ENCODE peak calls at places on chromosomes 16 and 17, in ten cellular contexts. One of them, this sample, is unnamed.

GRCh38 chr17:45234641-45235040 is 13.0 kb downstream of the FMNL1 start:
- DNase-seq in HFFc6: no peak
- DNase-seq in fibroblast of the aortic adventitia: no peak
- DNase-seq in prostate gland: no peak
- DNase-seq in nephron progenitor cell: peak
- DNase-seq in AG09319: no peak
- DNase-seq in H9: peak
- DNase-seq in activated CD8-positive, alpha-beta T cell treated with anti-CD3 and anti-CD28 coated beads for 36 hours: peak
- DNase-seq in AG04450: no peak
- DNase-seq in cardiac muscle cell: peak
- DNase-seq in this sample: no peak

GRCh38 chr16:14600164-14600563 is 29.9 kb downstream of the PARN start:
- DNase-seq in HFFc6: peak
- DNase-seq in AG04450: no peak
- DNase-seq in AG09319: peak
- DNase-seq in H9: no peak
- DNase-seq in prostate gland: no peak
- DNase-seq in cardiac muscle cell: peak
- DNase-seq in nephron progenitor cell: no peak
- DNase-seq in activated CD8-positive, alpha-beta T cell treated with anti-CD3 and anti-CD28 coated beads for 36 hours: no peak
- DNase-seq in fibroblast of the aortic adventitia: peak
- DNase-seq in this sample: no peak

GRCh38 chr17:34842235-34842634 is 119.0 kb downstream of the CCT6B start:
- DNase-seq in prostate gland: no peak
- DNase-seq in cardiac muscle cell: no peak
- DNase-seq in H9: no peak
- DNase-seq in AG09319: no peak
- DNase-seq in AG04450: no peak
- DNase-seq in fibroblast of the aortic adventitia: no peak
- DNase-seq in HFFc6: no peak
- DNase-seq in activated CD8-positive, alpha-beta T cell treated with anti-CD3 and anti-CD28 coated beads for 36 hours: no peak
- DNase-seq in nephron progenitor cell: no peak
- DNase-seq in this sample: no peak

GRCh38 chr16:17334096-17334495 is 136.7 kb downstream of the XYLT1 start:
- DNase-seq in AG04450: peak
- DNase-seq in activated CD8-positive, alpha-beta T cell treated with anti-CD3 and anti-CD28 coated beads for 36 hours: no peak
- DNase-seq in fibroblast of the aortic adventitia: peak
- DNase-seq in prostate gland: no peak
- DNase-seq in nephron progenitor cell: no peak
- DNase-seq in AG09319: peak
- DNase-seq in H9: no peak
- DNase-seq in HFFc6: peak
- DNase-seq in cardiac muscle cell: no peak
- DNase-seq in this sample: no peak

GRCh38 chr16:21645261-21645721 is 7.1 kb downstream of the IGSF6 start:
- DNase-seq in H9: no peak
- DNase-seq in activated CD8-positive, alpha-beta T cell treated with anti-CD3 and anti-CD28 coated beads for 36 hours: peak
- DNase-seq in nephron progenitor cell: no peak
- DNase-seq in prostate gland: no peak
- DNase-seq in HFFc6: no peak
- DNase-seq in AG04450: no peak
- DNase-seq in fibroblast of the aortic adventitia: peak
- DNase-seq in AG09319: no peak
- DNase-seq in cardiac muscle cell: no peak
- DNase-seq in this sample: no peak

GRCh38 chr17:68595496-68595895 is 5.7 kb downstream of the FAM20A start:
- DNase-seq in nephron progenitor cell: no peak
- DNase-seq in AG04450: no peak
- DNase-seq in fibroblast of the aortic adventitia: peak
- DNase-seq in AG09319: no peak
- DNase-seq in HFFc6: no peak
- DNase-seq in cardiac muscle cell: no peak
- DNase-seq in activated CD8-positive, alpha-beta T cell treated with anti-CD3 and anti-CD28 coated beads for 36 hours: no peak
- DNase-seq in prostate gland: no peak
- DNase-seq in H9: no peak
- DNase-seq in this sample: no peak

GRCh38 chr17:13017623-13018462 is at the start of gene ELAC2:
- DNase-seq in nephron progenitor cell: peak
- DNase-seq in cardiac muscle cell: peak
- DNase-seq in H9: peak
- DNase-seq in AG09319: peak
- DNase-seq in fibroblast of the aortic adventitia: peak
- DNase-seq in prostate gland: peak
- DNase-seq in HFFc6: peak
- DNase-seq in AG04450: peak
- DNase-seq in activated CD8-positive, alpha-beta T cell treated with anti-CD3 and anti-CD28 coated beads for 36 hours: peak
- DNase-seq in this sample: peak

GRCh38 chr16:25100511-25100910 is 11.0 kb upstream of the LCMT1 start:
- DNase-seq in nephron progenitor cell: no peak
- DNase-seq in cardiac muscle cell: no peak
- DNase-seq in HFFc6: no peak
- DNase-seq in H9: no peak
- DNase-seq in fibroblast of the aortic adventitia: no peak
- DNase-seq in prostate gland: no peak
- DNase-seq in AG04450: no peak
- DNase-seq in activated CD8-positive, alpha-beta T cell treated with anti-CD3 and anti-CD28 coated beads for 36 hours: no peak
- DNase-seq in AG09319: no peak
- DNase-seq in this sample: no peak

GRCh38 chr16:64740261-64740660 is 381.6 kb downstream of the CDH11 start:
- DNase-seq in nephron progenitor cell: no peak
- DNase-seq in AG09319: no peak
- DNase-seq in prostate gland: no peak
- DNase-seq in fibroblast of the aortic adventitia: no peak
- DNase-seq in activated CD8-positive, alpha-beta T cell treated with anti-CD3 and anti-CD28 coated beads for 36 hours: no peak
- DNase-seq in AG04450: no peak
- DNase-seq in HFFc6: no peak
- DNase-seq in cardiac muscle cell: no peak
- DNase-seq in H9: no peak
- DNase-seq in this sample: no peak

GRCh38 chr16:67016143-67016542 is 12.8 kb upstream of the CBFB start:
- DNase-seq in HFFc6: no peak
- DNase-seq in prostate gland: no peak
- DNase-seq in H9: no peak
- DNase-seq in AG09319: no peak
- DNase-seq in fibroblast of the aortic adventitia: no peak
- DNase-seq in cardiac muscle cell: no peak
- DNase-seq in activated CD8-positive, alpha-beta T cell treated with anti-CD3 and anti-CD28 coated beads for 36 hours: peak
- DNase-seq in AG04450: no peak
- DNase-seq in nephron progenitor cell: no peak
- DNase-seq in this sample: no peak

GRCh38 chr16:67015317-67015731 is 13.6 kb upstream of the CBFB start:
- DNase-seq in H9: no peak
- DNase-seq in activated CD8-positive, alpha-beta T cell treated with anti-CD3 and anti-CD28 coated beads for 36 hours: peak
- DNase-seq in HFFc6: no peak
- DNase-seq in cardiac muscle cell: no peak
- DNase-seq in fibroblast of the aortic adventitia: no peak
- DNase-seq in nephron progenitor cell: no peak
- DNase-seq in prostate gland: no peak
- DNase-seq in AG04450: no peak
- DNase-seq in AG09319: no peak
- DNase-seq in this sample: peak

GRCh38 chr16:67017451-67017750 is 11.5 kb upstream of the CBFB start:
- DNase-seq in prostate gland: no peak
- DNase-seq in activated CD8-positive, alpha-beta T cell treated with anti-CD3 and anti-CD28 coated beads for 36 hours: peak
- DNase-seq in nephron progenitor cell: no peak
- DNase-seq in fibroblast of the aortic adventitia: no peak
- DNase-seq in H9: no peak
- DNase-seq in HFFc6: no peak
- DNase-seq in cardiac muscle cell: no peak
- DNase-seq in AG09319: no peak
- DNase-seq in AG04450: no peak
- DNase-seq in this sample: no peak

GRCh38 chr16:67017810-67018488 is 11.0 kb upstream of the CBFB start:
- DNase-seq in H9: peak
- DNase-seq in HFFc6: peak
- DNase-seq in AG04450: peak
- DNase-seq in activated CD8-positive, alpha-beta T cell treated with anti-CD3 and anti-CD28 coated beads for 36 hours: peak
- DNase-seq in cardiac muscle cell: peak
- DNase-seq in prostate gland: peak
- DNase-seq in fibroblast of the aortic adventitia: peak
- DNase-seq in AG09319: peak
- DNase-seq in nephron progenitor cell: peak
- DNase-seq in this sample: peak

GRCh38 chr16:67016681-67017450 is 12.1 kb upstream of the CBFB start:
- DNase-seq in HFFc6: no peak
- DNase-seq in AG09319: no peak
- DNase-seq in H9: no peak
- DNase-seq in activated CD8-positive, alpha-beta T cell treated with anti-CD3 and anti-CD28 coated beads for 36 hours: peak
- DNase-seq in nephron progenitor cell: no peak
- DNase-seq in prostate gland: no peak
- DNase-seq in AG04450: no peak
- DNase-seq in fibroblast of the aortic adventitia: no peak
- DNase-seq in cardiac muscle cell: no peak
- DNase-seq in this sample: peak
- TF ChIP-seq CTCF in HFFc6: no peak
- TF ChIP-seq CTCF in AG09319: no peak
- TF ChIP-seq CTCF in H9: no peak
- TF ChIP-seq CTCF in activated CD8-positive, alpha-beta T cell treated with anti-CD3 and anti-CD28 coated beads for 36 hours: no peak
- TF ChIP-seq CTCF in nephron progenitor cell: no peak
- TF ChIP-seq CTCF in prostate gland: no peak
- TF ChIP-seq CTCF in AG04450: no peak
- TF ChIP-seq CTCF in fibroblast of the aortic adventitia: no peak
- TF ChIP-seq CTCF in cardiac muscle cell: no peak
- TF ChIP-seq CTCF in this sample: no peak

GRCh38 chr17:28511858-28512461 is 5.8 kb downstream of the FOXN1 start:
- DNase-seq in HFFc6: no peak
- DNase-seq in AG09319: no peak
- DNase-seq in nephron progenitor cell: no peak
- DNase-seq in H9: no peak
- DNase-seq in fibroblast of the aortic adventitia: no peak
- DNase-seq in prostate gland: no peak
- DNase-seq in activated CD8-positive, alpha-beta T cell treated with anti-CD3 and anti-CD28 coated beads for 36 hours: no peak
- DNase-seq in cardiac muscle cell: no peak
- DNase-seq in AG04450: no peak
- DNase-seq in this sample: no peak
- TF ChIP-seq CTCF in HFFc6: peak
- TF ChIP-seq CTCF in AG09319: no peak
- TF ChIP-seq CTCF in nephron progenitor cell: no peak
- TF ChIP-seq CTCF in H9: no peak
- TF ChIP-seq CTCF in fibroblast of the aortic adventitia: no peak
- TF ChIP-seq CTCF in prostate gland: no peak
- TF ChIP-seq CTCF in activated CD8-positive, alpha-beta T cell treated with anti-CD3 and anti-CD28 coated beads for 36 hours: no peak
- TF ChIP-seq CTCF in cardiac muscle cell: no peak
- TF ChIP-seq CTCF in AG04450: no peak
- TF ChIP-seq CTCF in this sample: peak

GRCh38 chr17:49267912-49268311 is 37.3 kb upstream of the PHOSPHO1 start:
- DNase-seq in activated CD8-positive, alpha-beta T cell treated with anti-CD3 and anti-CD28 coated beads for 36 hours: no peak
- DNase-seq in AG09319: no peak
- DNase-seq in AG04450: no peak
- DNase-seq in fibroblast of the aortic adventitia: no peak
- DNase-seq in HFFc6: no peak
- DNase-seq in nephron progenitor cell: no peak
- DNase-seq in H9: no peak
- DNase-seq in prostate gland: no peak
- DNase-seq in cardiac muscle cell: no peak
- DNase-seq in this sample: no peak
- TF ChIP-seq CTCF in activated CD8-positive, alpha-beta T cell treated with anti-CD3 and anti-CD28 coated beads for 36 hours: no peak
- TF ChIP-seq CTCF in AG09319: no peak
- TF ChIP-seq CTCF in AG04450: no peak
- TF ChIP-seq CTCF in fibroblast of the aortic adventitia: no peak
- TF ChIP-seq CTCF in HFFc6: no peak
- TF ChIP-seq CTCF in nephron progenitor cell: no peak
- TF ChIP-seq CTCF in H9: no peak
- TF ChIP-seq CTCF in prostate gland: no peak
- TF ChIP-seq CTCF in cardiac muscle cell: no peak
- TF ChIP-seq CTCF in this sample: no peak

GRCh38 chr17:61461586-61461966 is 9.4 kb downstream of the TBX4 start:
- DNase-seq in fibroblast of the aortic adventitia: no peak
- DNase-seq in HFFc6: no peak
- DNase-seq in activated CD8-positive, alpha-beta T cell treated with anti-CD3 and anti-CD28 coated beads for 36 hours: no peak
- DNase-seq in cardiac muscle cell: no peak
- DNase-seq in nephron progenitor cell: no peak
- DNase-seq in AG09319: no peak
- DNase-seq in H9: peak
- DNase-seq in prostate gland: no peak
- DNase-seq in AG04450: no peak
- DNase-seq in this sample: no peak

GRCh38 chr17:61461967-61462733 is 9.9 kb downstream of the TBX4 start:
- DNase-seq in fibroblast of the aortic adventitia: peak
- DNase-seq in cardiac muscle cell: no peak
- DNase-seq in activated CD8-positive, alpha-beta T cell treated with anti-CD3 and anti-CD28 coated beads for 36 hours: no peak
- DNase-seq in prostate gland: no peak
- DNase-seq in H9: peak
- DNase-seq in AG04450: no peak
- DNase-seq in nephron progenitor cell: peak
- DNase-seq in HFFc6: no peak
- DNase-seq in AG09319: no peak
- DNase-seq in this sample: no peak

GRCh38 chr17:61464121-61464905 is 12.1 kb downstream of the TBX4 start:
- DNase-seq in AG09319: no peak
- DNase-seq in cardiac muscle cell: no peak
- DNase-seq in HFFc6: no peak
- DNase-seq in fibroblast of the aortic adventitia: no peak
- DNase-seq in AG04450: no peak
- DNase-seq in H9: peak
- DNase-seq in activated CD8-positive, alpha-beta T cell treated with anti-CD3 and anti-CD28 coated beads for 36 hours: no peak
- DNase-seq in prostate gland: no peak
- DNase-seq in nephron progenitor cell: no peak
- DNase-seq in this sample: peak

GRCh38 chr17:61462734-61463067 is 10.5 kb downstream of the TBX4 start:
- DNase-seq in HFFc6: no peak
- DNase-seq in nephron progenitor cell: no peak
- DNase-seq in AG09319: no peak
- DNase-seq in H9: no peak
- DNase-seq in cardiac muscle cell: no peak
- DNase-seq in AG04450: no peak
- DNase-seq in fibroblast of the aortic adventitia: no peak
- DNase-seq in prostate gland: no peak
- DNase-seq in activated CD8-positive, alpha-beta T cell treated with anti-CD3 and anti-CD28 coated beads for 36 hours: no peak
- DNase-seq in this sample: peak

DNA sequence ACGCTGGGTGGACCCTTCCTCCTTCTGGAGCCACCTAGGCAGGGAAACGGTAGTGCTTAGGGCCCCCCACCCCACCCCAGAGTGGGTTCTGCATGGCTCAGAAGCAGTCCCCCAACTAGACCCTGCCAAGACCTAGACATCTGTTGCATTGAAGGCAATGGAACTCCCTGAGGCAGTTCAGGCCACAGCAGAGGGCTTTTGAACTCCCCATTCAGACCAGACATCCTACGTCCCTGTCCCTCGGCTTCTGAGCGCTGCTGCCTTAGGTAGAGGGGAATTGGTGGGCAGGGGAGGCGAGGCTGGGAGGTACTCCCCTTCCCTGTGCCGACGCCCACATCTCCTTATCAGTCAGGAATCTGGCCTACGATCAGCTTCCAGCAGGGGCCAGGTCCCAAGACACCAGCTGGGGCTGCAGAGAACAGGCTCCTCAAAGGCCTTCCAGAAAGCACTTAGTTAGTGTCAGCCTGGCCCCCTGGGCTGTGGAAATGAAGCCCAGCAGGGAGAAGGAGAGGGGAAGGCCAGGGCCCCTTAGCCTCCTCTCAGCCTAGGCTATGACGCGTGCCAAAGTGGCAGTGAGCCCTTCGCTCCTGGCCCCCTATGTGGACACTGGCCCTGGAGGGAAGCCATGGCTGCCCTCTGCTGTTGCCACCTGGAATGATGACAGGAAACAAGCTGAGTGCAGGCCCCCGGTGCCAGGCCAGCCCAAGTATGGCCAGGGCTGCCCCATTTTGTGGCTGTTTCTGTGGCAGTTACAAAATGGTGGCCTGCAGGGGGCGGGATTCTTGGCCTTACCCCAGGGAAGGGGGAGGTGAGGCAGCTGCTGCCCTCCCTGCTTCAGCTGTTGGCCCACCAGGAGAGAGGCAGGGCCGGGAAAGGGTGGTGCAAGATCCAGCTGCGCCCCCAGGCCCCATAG is 11.1 kb downstream of the TBX4 start:
- DNase-seq in AG09319: no peak
- DNase-seq in activated CD8-positive, alpha-beta T cell treated with anti-CD3 and anti-CD28 coated beads for 36 hours: no peak
- DNase-seq in cardiac muscle cell: no peak
- DNase-seq in prostate gland: no peak
- DNase-seq in nephron progenitor cell: no peak
- DNase-seq in AG04450: no peak
- DNase-seq in H9: peak
- DNase-seq in fibroblast of the aortic adventitia: no peak
- DNase-seq in HFFc6: no peak
- DNase-seq in this sample: peak
- TF ChIP-seq CTCF in AG09319: peak
- TF ChIP-seq CTCF in activated CD8-positive, alpha-beta T cell treated with anti-CD3 and anti-CD28 coated beads for 36 hours: no peak
- TF ChIP-seq CTCF in cardiac muscle cell: peak
- TF ChIP-seq CTCF in prostate gland: no peak
- TF ChIP-seq CTCF in nephron progenitor cell: no peak
- TF ChIP-seq CTCF in AG04450: peak
- TF ChIP-seq CTCF in H9: peak
- TF ChIP-seq CTCF in fibroblast of the aortic adventitia: no peak
- TF ChIP-seq CTCF in HFFc6: peak
- TF ChIP-seq CTCF in this sample: peak

This sample was measured in chondrocyte.